ENCODE peak calls at places on chromosomes 13 and 19, in five cellular contexts. U is aorta, A is right lobe of liver, L is bronchial epithelial cell, V is IMR-90. J is an unnamed sample.

GRCh38 chr19:42333975-42334696 is 8.7 kb downstream of the MEGF8 start:
- DNase-seq in U (no peak), A (no peak), L (no peak), V (no peak), J (no peak)

GRCh38 chr19:53158119-53158656 is 665 bp downstream of the ZNF347 start:
- DNase-seq in V (peak), A (peak), U (peak), L (no peak), J (peak)

GRCh38 chr13:114100446-114101320 is 31.7 kb downstream of the RASA3 start:
- DNase-seq in U (peak), A (peak), L (no peak), V (no peak), J (peak)

GRCh38 chr19:52936151-52936957 is 13.1 kb upstream of the ZNF888 start:
- DNase-seq in A (no peak), U (no peak), V (no peak), L (no peak), J (no peak)

GRCh38 chr19:7751157-7751783 is 3.9 kb upstream of the CD209 start:
- DNase-seq in L (peak), A (no peak), V (peak), U (no peak), J (no peak)

GRCh38 chr19:27777242-27777641 is 1435.7 kb downstream of the UQCRFS1 start:
- DNase-seq in V (no peak), U (no peak), L (no peak), A (no peak), J (no peak)

GRCh38 chr13:46184277-46184699 is 2.3 kb upstream of the LCP1 start:
- DNase-seq in V (no peak), L (no peak), A (no peak), U (peak), J (no peak)

GRCh38 chr19:56162258-56162657 is 13.6 kb upstream of the GALP start:
- DNase-seq in V (peak), L (peak), U (no peak), A (no peak), J (no peak)

GRCh38 chr19:10356431-10356830 is 17.0 kb upstream of the ICAM3 start:
- DNase-seq in U (no peak), L (no peak), V (no peak), A (no peak), J (no peak)

GRCh38 chr19:10353793-10354391 is 14.5 kb upstream of the ICAM3 start:
- DNase-seq in V (peak), A (peak), U (no peak), L (no peak), J (peak)

DNA sequence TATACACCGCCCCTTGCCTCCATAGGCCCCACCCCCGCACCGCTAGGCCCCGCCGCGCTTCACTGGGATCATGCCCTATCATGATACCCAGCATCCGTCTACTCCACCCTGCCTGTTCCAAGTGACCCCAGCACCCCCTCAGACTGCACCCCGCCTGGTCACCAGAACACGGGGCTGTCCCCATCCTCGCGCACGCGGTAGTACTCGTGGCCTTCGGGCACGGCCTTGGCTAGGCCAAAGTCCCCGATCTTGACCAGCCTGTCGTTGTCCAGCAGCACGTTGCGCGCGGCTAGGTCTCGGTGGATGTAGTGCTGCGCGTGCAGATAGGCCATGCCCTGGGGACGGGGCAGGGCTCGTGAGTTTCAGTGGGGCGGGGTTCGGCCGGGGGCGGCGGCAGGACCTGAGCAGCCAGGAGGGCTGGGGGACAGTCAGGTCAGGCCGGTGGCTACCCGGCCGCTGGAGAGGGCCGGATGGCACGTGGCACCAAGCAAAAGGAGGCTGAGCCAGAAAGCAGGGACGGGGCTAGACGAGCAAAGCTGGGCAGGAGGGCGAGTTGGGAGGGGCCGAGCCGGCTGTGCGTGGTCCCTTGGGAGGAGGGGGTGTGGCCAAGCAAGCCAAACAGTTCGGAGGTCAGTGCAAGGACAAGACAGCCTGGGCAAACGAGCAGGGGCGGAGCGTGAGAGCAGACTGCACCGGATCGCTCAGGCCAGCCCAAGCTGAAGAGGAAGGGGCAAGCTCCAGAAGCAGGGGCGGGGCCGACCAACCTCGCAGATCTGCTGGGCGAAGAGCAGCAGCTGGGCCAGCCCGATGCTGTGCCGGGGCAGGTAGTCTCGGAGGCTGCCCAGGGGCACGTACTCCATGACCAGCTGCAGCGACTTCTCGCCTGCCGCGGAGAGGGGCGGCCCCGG is 13.6 kb upstream of the ICAM3 start:
- DNase-seq in V (no peak), A (peak), L (no peak), U (peak), J (peak)
- H3K4me3 ChIP-seq in V (no peak), A (peak), L (no peak), U (no peak), J (no peak)

GRCh38 chr19:5805465-5806132 is 732 bp downstream of the NRTN start:
- DNase-seq in L (no peak), A (peak), V (peak), U (peak), J (peak)
- H3K4me3 ChIP-seq in L (no peak), A (peak), V (peak), U (no peak), J (no peak)

GRCh38 chr19:3397266-3398022 is 31.1 kb downstream of the NFIC start:
- DNase-seq in U (no peak), A (peak), V (no peak), L (no peak), J (no peak)
- H3K4me3 ChIP-seq in U (no peak), A (peak), V (no peak), L (no peak), J (no peak)

GRCh38 chr13:49110122-49110831 is 109.9 kb upstream of the MLNR start:
- DNase-seq in U (peak), A (peak), L (peak), V (peak), J (peak)

GRCh38 chr13:49116873-49117272 is 103.3 kb upstream of the MLNR start:
- DNase-seq in U (no peak), V (no peak), L (no peak), A (no peak), J (no peak)

GRCh38 chr13:49113526-49114286 is 106.4 kb upstream of the MLNR start:
- DNase-seq in U (no peak), A (no peak), V (peak), L (peak), J (peak)

GRCh38 chr13:49108204-49108603 is 111.9 kb upstream of the MLNR start:
- DNase-seq in A (no peak), U (no peak), L (no peak), V (no peak), J (no peak)

GRCh38 chr13:49112782-49113525 is 107.2 kb upstream of the MLNR start:
- DNase-seq in L (no peak), V (peak), A (no peak), U (no peak), J (peak)
- H3K4me3 ChIP-seq in L (no peak), V (no peak), A (peak), U (no peak), J (peak)

DNA sequence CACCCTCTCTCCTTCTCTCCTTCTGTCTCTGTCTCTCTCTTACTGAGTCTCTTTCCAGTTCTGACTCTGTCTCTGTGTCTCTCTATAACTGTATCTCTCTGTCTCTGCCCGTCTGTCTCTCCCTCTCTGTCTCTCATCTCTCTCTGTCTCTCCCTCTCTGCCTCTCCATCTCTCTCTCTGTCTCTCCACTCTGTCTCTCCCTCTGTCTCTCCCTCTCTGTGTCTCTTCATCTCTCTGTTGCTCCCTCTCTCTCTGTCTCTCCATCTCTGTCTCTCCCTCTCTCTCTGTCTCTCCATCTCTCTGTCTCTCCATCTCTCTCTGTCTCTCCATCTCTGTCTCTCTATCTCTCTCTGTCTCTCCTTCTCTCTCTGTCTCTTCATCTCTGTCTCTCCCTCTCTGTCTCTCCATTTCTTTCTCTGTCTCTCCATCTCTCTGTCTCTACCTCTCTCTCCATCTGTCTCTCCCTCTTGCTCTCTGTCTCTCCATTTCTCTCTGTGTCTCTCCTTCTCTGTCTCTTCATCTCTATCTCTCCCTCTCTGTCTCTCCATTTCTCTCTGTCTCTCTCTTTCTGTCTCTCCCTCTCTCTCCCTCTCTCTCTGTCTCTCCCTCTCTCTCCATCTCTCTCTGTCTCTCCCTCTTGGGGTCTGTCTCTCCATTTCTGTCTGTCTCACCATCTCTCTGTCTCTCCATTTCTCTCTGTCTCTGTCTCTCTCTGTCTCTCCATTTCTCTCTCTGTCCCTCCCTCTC is 3.3 kb upstream of the MEIS3 start:
- DNase-seq in L (no peak), U (no peak), A (no peak), V (no peak), J (no peak)
- H3K4me3 ChIP-seq in L (no peak), U (no peak), A (no peak), V (no peak), J (no peak)

DNA sequence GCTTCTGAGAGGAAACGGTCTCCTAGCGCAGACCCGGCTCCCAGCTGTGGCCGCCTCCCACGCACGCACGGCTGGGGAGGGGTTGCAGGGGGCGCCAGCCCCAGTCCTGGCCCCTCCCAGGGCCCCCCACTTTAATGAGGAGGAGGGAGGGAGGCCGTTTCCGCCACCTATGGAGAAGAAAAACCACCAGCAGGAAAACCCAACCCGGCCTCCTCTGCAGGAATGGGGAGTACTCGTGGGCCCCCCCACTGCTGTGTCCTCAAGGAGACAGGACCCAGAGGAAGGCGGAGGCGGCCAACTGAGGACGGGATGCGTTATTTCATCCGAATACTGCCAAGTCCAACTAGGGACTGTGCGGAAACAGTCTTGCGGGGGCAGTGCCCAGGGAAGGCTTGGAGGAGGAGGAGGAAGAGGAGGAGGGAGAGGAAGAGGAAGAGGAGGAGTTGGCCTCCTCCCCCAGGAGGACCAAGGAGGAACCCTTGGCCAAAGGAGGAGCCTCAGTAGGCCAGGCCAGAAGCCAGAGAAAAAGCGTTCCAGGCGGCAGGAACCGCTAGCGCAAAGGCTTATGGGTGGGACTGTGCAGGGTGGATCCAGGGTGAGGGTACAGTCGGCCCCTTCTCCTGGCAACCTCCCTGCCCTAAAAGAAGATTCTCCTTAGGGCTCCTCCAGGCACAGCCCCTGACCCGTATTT is 3.9 kb upstream of the SSBP4 start:
- DNase-seq in U (peak), A (peak), L (no peak), V (peak), J (peak)
- H3K4me3 ChIP-seq in U (no peak), A (peak), L (no peak), V (peak), J (peak)

DNA sequence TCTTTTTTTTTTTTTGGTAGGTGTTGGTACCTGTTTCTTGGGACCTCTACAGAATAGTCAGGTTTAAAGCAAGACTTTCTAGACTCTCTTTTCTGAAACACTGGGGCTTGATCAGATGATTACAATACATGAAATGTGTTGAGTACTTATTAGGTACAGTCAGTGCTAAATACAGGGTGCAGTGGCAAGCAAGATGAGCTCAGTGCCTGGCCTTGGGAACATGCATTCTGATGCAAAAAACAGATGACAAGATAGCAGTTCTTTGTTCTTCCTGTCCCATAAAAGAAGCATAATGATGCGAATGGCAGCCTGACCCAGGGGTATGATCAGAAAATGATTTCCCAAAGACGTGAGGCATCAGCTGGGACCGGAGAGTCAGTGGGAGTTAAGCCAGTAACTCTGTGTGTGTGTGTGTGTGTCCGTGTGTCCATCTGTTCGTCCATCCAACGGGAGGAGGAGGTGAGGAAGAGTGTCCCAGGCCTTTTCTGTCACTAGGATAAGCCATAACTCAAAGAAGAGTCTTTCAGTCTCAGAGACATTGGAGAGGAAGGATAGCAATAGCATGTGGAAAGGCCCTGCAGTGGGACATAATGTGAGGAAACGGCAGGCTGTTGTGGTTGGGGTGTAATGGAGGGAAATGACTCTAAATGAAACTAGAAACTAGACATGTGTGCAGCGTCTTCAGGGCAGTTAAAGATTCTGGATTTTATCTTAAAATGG is 32.2 kb downstream of the SLAIN1 start:
- DNase-seq in U (no peak), A (no peak), L (no peak), V (no peak), J (no peak)
- H3K4me3 ChIP-seq in U (no peak), A (no peak), L (no peak), V (no peak), J (no peak)

DNA sequence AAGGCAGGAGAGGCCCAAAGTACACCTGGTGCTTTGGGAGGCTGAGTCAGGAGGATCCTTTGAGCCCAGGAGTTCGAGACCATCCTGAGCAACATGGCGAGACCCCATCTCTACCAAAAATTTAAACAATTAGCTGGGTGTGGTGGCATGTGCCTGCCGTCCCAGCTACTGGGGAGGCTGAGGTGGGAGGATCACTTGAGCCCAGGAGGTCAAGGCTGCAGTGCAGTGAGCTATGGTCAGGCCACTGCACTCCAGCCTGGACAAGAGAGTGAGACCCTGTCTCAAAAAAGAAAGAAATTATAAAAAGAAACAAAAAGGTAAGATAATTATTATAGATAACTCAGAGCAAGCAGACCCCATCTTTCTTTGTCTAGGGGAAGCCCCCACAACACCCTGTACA is 1.9 kb downstream of the HOMER3 start:
- DNase-seq in V (no peak), U (no peak), L (no peak), A (no peak), J (no peak)
- H3K4me3 ChIP-seq in V (peak), U (no peak), L (peak), A (no peak), J (peak)

DNA sequence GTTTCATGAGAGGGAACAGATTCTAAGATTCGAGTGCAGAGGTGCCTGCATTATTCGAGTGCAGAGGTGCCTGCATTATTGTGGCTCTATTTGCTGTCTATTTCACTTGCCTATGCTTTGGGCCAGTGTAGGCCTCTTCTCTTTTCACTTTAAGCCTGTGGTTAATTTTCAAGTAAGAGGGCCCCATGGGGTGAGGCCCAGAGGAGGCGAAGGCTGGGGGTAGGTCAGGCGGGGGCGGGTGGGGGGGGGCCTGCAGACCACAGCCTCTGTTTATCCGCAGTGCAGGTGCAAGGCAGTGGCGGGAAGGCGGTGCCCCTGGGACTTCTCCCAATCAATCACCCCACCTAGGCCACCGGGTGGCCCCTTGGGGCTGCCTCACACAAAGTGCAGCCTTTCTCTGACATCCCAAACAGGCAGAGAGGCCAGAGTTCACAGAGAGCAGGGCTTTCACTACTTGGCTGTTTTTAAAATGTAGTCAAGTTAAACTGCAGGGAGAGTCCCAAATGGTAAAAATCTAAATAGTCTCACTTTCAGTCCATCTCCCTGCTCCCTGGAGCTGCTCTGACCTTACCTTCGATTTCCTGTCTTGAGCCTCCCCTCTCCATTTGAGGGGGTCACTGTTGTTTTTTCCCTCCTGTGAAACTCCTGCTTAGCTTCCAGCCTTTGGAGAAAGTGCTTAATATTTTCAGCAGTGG is 249.1 kb downstream of the DLEU7 start:
- DNase-seq in L (no peak), U (no peak), V (no peak), A (no peak), J (no peak)
- H3K4me3 ChIP-seq in L (no peak), U (no peak), V (no peak), A (no peak), J (no peak)

J was measured in fibroblast of the aortic adventitia.